ENCODE peak calls at places on chromosomes 11 and 22, in ten cellular contexts. R, Q, D, M, W, V, F, T, I and Y are unnamed samples. For H3K27me3, the result is how much of the 10 kb centered on the place peaks cover.

GRCh38 chr11:126791446-126791845 is 209.1 kb downstream of the KIRREL3 start:
- DNase-seq in R (peak), T (no peak), W (no peak), D (no peak), M (no peak), I (no peak), Q (no peak), V (no peak), F (no peak), Y (no peak)

GRCh38 chr22:26592368-26593015 is 2.6 kb upstream of the TPST2 start:
- DNase-seq in T (no peak), W (no peak), R (no peak), I (peak), M (no peak), D (no peak), Q (no peak), V (no peak), F (no peak), Y (peak)

GRCh38 chr22:36201630-36202312 is at the start of gene APOL4:
- DNase-seq in D (peak), T (peak), R (peak), W (peak), Q (peak), F (no peak), V (no peak), M (no peak), I (peak), Y (no peak)

GRCh38 chr11:47941907-47942558 is 38.3 kb upstream of the PTPRJ start:
- DNase-seq in D (no peak), F (no peak), I (no peak), T (no peak), V (no peak), W (no peak), M (no peak), R (peak), Q (no peak), Y (no peak)

GRCh38 chr11:75731095-75731494 is 13.5 kb downstream of the MOGAT2 start:
- DNase-seq in V (no peak), T (no peak), D (no peak), M (no peak), W (no peak), Q (no peak), F (no peak), R (peak), I (no peak), Y (no peak)

GRCh38 chr22:37781434-37782059 is 26.2 kb upstream of the GCAT start:
- DNase-seq in D (no peak), T (no peak), R (peak), W (no peak), V (no peak), F (no peak), I (no peak), M (peak), Q (no peak), Y (no peak)

GRCh38 chr11:75193271-75193670 is 42.4 kb downstream of the SLCO2B1 start:
- DNase-seq in I (no peak), M (no peak), R (no peak), Q (no peak), W (no peak), V (no peak), F (no peak), D (no peak), T (no peak), Y (no peak)

GRCh38 chr11:77395460-77396175 is 78.3 kb downstream of the PAK1 start:
- DNase-seq in M (peak), I (no peak), D (no peak), V (peak), Q (no peak), F (no peak), R (no peak), W (no peak), T (no peak), Y (no peak)

GRCh38 chr11:96197221-96197620 is 145.8 kb downstream of the MAML2 start:
- DNase-seq in V (no peak), I (no peak), T (no peak), D (peak), M (no peak), R (no peak), W (no peak), F (no peak), Q (no peak), Y (no peak)

DNA sequence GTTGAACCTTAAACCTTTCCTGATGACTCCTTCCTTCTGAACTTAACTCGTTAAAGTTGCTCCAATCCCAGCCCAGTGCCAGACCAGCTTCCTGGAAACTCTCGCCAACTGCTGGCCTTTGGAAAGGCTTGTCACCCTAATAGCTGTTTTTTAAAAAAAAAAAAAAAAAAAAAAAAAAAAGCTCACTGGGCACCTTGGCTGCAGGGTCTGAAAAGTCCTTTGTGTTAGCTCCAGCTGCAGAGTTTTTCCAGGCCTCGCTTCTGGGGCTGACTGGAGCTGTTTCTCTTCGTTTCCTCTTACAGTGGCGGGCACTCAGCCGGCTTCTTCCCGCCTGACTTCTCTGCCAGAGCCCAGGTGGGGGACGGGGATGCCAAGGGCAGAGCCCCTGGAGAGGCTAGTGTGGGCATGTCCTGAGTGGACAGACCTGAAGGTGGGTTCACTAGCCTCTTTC is 25.1 kb downstream of the KCNQ1OT1 start:
- DNase-seq in W (no peak), I (no peak), T (peak), D (no peak), Q (no peak), R (peak), V (no peak), M (no peak), F (no peak), Y (no peak)
- H3K4me3 ChIP-seq in W (no peak), I (no peak), T (no peak), D (no peak), Q (no peak), R (no peak), V (no peak), M (no peak), F (no peak), Y (no peak)

GRCh38 chr11:31818874-31819331 is 7.8 kb upstream of the PAX6 start:
- DNase-seq in M (no peak), F (no peak), V (no peak), I (no peak), Q (no peak), W (no peak), D (no peak), T (no peak), R (peak), Y (no peak)
- H3K27me3 ChIP-seq in M (under half), F (under half), V (half or more), I (under half), Q (under half), W (half or more), D (half or more), T (half or more), R (half or more), Y (half or more)

DNA sequence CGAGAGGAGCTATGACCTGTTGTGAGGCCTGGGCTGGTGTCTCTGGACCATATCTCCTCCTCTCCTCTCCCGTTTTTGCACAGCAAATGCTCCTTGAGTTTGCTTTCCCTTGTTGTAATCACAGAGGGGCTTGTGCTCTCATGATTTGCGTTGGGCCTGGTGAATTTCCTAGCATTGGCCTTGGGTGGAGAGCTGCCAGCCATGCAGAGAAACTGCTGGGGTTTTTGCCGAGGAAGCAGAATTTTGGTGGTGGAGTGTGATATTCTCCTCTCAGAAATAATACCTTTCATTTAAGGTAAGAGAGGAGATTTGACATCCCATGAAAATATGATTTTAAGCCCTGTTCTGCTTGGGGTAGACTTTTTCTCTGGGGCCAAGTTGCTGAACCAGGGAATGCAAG is 175.7 kb upstream of the CADM1 start:
- DNase-seq in T (no peak), V (no peak), R (no peak), M (no peak), Q (no peak), I (no peak), W (no peak), D (no peak), F (no peak), Y (no peak)
- H3K4me3 ChIP-seq in T (no peak), V (no peak), R (no peak), M (no peak), Q (no peak), I (no peak), W (no peak), D (no peak), F (no peak), Y (no peak)

GRCh38 chr11:115081972-115082371 is 403.6 kb downstream of the NXPE2 start:
- DNase-seq in Q (no peak), T (no peak), V (no peak), F (no peak), W (no peak), M (no peak), I (no peak), R (no peak), D (no peak), Y (no peak)
- H3K27me3 ChIP-seq in Q (under half), T (under half), V (under half), F (under half), W (half or more), M (under half), I (under half), R (under half), D (under half), Y (under half)

GRCh38 chr11:119318240-119319135 is 1.6 kb upstream of the MCAM start:
- DNase-seq in R (peak), W (no peak), I (peak), M (peak), T (no peak), D (peak), V (peak), Q (no peak), F (no peak), Y (peak)

GRCh38 chr11:119316729-119317591 is at the start of gene MCAM:
- DNase-seq in V (peak), T (no peak), I (no peak), R (peak), Q (peak), F (no peak), W (peak), D (peak), M (peak), Y (no peak)

GRCh38 chr11:119319136-119319701 is 2.3 kb upstream of the MCAM start:
- DNase-seq in M (no peak), I (no peak), R (no peak), Q (no peak), D (no peak), T (no peak), F (no peak), W (no peak), V (no peak), Y (no peak)

GRCh38 chr11:119316017-119316728 is 757 bp downstream of the MCAM start:
- DNase-seq in D (no peak), W (peak), F (no peak), T (peak), V (peak), Q (peak), R (peak), I (no peak), M (peak), Y (no peak)

GRCh38 chr11:119317592-119318239 is 786 bp upstream of the MCAM start:
- DNase-seq in D (peak), V (no peak), W (no peak), F (no peak), I (no peak), T (no peak), M (no peak), Q (no peak), R (no peak), Y (no peak)
- H3K4me3 ChIP-seq in D (no peak), V (peak), W (peak), F (no peak), I (no peak), T (peak), M (peak), Q (no peak), R (no peak), Y (no peak)

GRCh38 chr11:44327730-44328691 is 18.1 kb upstream of the ALX4 start:
- DNase-seq in V (no peak), F (no peak), M (no peak), T (no peak), W (no peak), Q (no peak), D (no peak), I (no peak), R (no peak), Y (no peak)
- H3K27me3 ChIP-seq in V (half or more), F (under half), M (half or more), T (under half), W (half or more), Q (under half), D (under half), I (under half), R (half or more), Y (under half)

GRCh38 chr22:21938071-21938822 is 14.4 kb downstream of the PPM1F start:
- DNase-seq in D (peak), W (peak), Q (peak), M (peak), R (peak), T (peak), F (peak), V (peak), I (peak), Y (peak)

GRCh38 chr22:21936151-21936778 is 16.4 kb downstream of the PPM1F start:
- DNase-seq in I (no peak), F (no peak), M (no peak), D (peak), Q (peak), R (no peak), W (no peak), V (no peak), T (peak), Y (no peak)

GRCh38 chr22:21937821-21938070 is 14.9 kb downstream of the PPM1F start:
- DNase-seq in D (no peak), T (no peak), V (no peak), Q (no peak), F (no peak), R (no peak), I (no peak), W (peak), M (no peak), Y (no peak)

GRCh38 chr22:21938906-21939305 is 13.7 kb downstream of the PPM1F start:
- DNase-seq in R (no peak), W (no peak), M (no peak), Q (no peak), F (no peak), I (no peak), V (no peak), D (no peak), T (no peak), Y (no peak)

GRCh38 chr22:21937041-21937820 is 15.4 kb downstream of the PPM1F start:
- DNase-seq in V (no peak), F (no peak), Q (peak), D (no peak), T (peak), W (no peak), M (peak), I (no peak), R (no peak), Y (no peak)
- H3K4me3 ChIP-seq in V (no peak), F (peak), Q (no peak), D (no peak), T (peak), W (peak), M (peak), I (no peak), R (no peak), Y (no peak)